ENCODE peak calls at places on chromosome 10, in five cellular contexts. N, J, G, C and Y are unnamed samples.

GRCh38 chr10:95517536-95518454 is 43.4 kb downstream of the SORBS1 start:
- DNase-seq in G (no peak), J (no peak), N (no peak), C (no peak), Y (no peak)

GRCh38 chr10:79088613-79089355 is 20.0 kb downstream of the ZMIZ1 start:
- DNase-seq in J (no peak), G (no peak), C (no peak), N (no peak), Y (no peak)

GRCh38 chr10:75295901-75296441 is 60.2 kb upstream of the COMTD1 start:
- DNase-seq in N (no peak), G (no peak), J (no peak), C (no peak), Y (no peak)

GRCh38 chr10:44552716-44553115 is 167.8 kb upstream of the CXCL12 start:
- DNase-seq in G (no peak), C (no peak), J (no peak), N (no peak), Y (no peak)

GRCh38 chr10:95247200-95247880 is 43.5 kb downstream of the PDLIM1 start:
- DNase-seq in J (no peak), G (no peak), C (no peak), N (peak), Y (no peak)

GRCh38 chr10:128324058-128324457 is 197.8 kb upstream of the MKI67 start:
- DNase-seq in C (peak), G (no peak), N (no peak), J (no peak), Y (no peak)

GRCh38 chr10:21363753-21364104 is 161.8 kb downstream of the SKIDA1 start:
- DNase-seq in J (no peak), G (no peak), C (no peak), N (no peak), Y (no peak)

GRCh38 chr10:7583626-7584025 is 83.1 kb downstream of the ITIH5 start:
- DNase-seq in G (no peak), J (no peak), C (no peak), N (no peak), Y (no peak)

GRCh38 chr10:18829259-18829658 is 170.0 kb downstream of the ARL5B start:
- DNase-seq in N (no peak), C (no peak), J (no peak), G (no peak), Y (no peak)

GRCh38 chr10:58072634-58073033 is 195.1 kb downstream of the IPMK start:
- DNase-seq in J (no peak), C (no peak), G (no peak), N (no peak), Y (no peak)

GRCh38 chr10:125144209-125144608 is 16.2 kb downstream of the CTBP2 start:
- DNase-seq in J (no peak), G (no peak), C (no peak), N (no peak), Y (no peak)

GRCh38 chr10:89219512-89220218 is 12.5 kb upstream of the CH25H start:
- DNase-seq in N (no peak), J (no peak), G (no peak), C (no peak), Y (no peak)

GRCh38 chr10:89221919-89222318 is 14.8 kb upstream of the CH25H start:
- DNase-seq in N (no peak), G (no peak), J (no peak), C (no peak), Y (no peak)

GRCh38 chr10:89228136-89228535 is 21.0 kb upstream of the CH25H start:
- DNase-seq in C (no peak), N (no peak), J (no peak), G (no peak), Y (no peak)

GRCh38 chr10:89228962-89229361 is 21.8 kb upstream of the CH25H start:
- DNase-seq in J (no peak), N (no peak), C (no peak), G (no peak), Y (no peak)

DNA sequence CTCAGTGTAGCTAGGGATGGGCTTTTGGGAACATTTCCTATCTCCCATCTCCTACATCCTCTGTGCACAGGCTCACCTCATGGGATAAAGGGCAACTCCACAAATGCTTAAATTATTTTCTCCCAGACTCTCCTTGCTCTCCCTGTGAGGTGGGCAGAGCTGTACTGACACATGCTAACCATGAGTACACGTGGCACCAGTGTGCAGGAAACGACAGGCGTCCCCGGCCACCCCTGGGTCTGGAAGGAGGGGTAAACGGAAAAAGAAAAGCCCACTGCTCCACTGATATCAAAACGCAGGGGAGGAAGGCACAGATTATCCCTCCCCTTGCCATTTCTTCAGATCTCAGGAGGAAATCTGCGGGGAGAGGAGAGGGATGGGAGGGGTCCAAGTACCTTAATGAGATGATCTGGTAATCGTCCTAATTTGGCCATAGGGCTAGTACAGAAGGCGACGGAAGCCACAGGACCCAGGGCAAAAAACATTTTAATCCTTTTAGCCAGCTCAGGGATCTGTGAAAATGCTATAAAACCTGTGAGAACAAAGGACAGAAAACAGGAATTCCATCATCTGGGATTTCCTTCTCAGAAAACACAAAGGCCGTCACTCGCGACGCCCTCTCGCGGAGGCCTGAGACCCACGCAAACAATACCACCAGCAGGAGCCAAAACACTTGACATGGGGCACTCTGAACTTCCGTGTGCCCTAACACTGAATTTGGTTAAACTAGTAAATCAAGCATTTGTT is 17.8 kb upstream of the CH25H start:
- DNase-seq in G (no peak), C (no peak), J (no peak), N (no peak), Y (no peak)
- TF ChIP-seq CTCF in G (peak), C (no peak), J (peak), N (no peak), Y (no peak)

GRCh38 chr10:34786464-34786863 is 28.6 kb downstream of the PARD3 start:
- DNase-seq in C (no peak), J (no peak), N (peak), G (no peak), Y (no peak)
- TF ChIP-seq CTCF in C (no peak), J (no peak), N (no peak), G (no peak), Y (no peak)

GRCh38 chr10:61629594-61629993 is 33.1 kb upstream of the CABCOCO1 start:
- DNase-seq in N (no peak), J (no peak), G (no peak), C (no peak), Y (no peak)

GRCh38 chr10:61628199-61628874 is 34.4 kb upstream of the CABCOCO1 start:
- DNase-seq in C (no peak), G (no peak), J (no peak), N (peak), Y (no peak)

GRCh38 chr10:61628875-61629513 is 33.7 kb upstream of the CABCOCO1 start:
- DNase-seq in J (no peak), C (no peak), G (no peak), N (peak), Y (no peak)

GRCh38 chr10:61626209-61626608 is 36.5 kb upstream of the CABCOCO1 start:
- DNase-seq in N (no peak), G (no peak), C (no peak), J (no peak), Y (no peak)

DNA sequence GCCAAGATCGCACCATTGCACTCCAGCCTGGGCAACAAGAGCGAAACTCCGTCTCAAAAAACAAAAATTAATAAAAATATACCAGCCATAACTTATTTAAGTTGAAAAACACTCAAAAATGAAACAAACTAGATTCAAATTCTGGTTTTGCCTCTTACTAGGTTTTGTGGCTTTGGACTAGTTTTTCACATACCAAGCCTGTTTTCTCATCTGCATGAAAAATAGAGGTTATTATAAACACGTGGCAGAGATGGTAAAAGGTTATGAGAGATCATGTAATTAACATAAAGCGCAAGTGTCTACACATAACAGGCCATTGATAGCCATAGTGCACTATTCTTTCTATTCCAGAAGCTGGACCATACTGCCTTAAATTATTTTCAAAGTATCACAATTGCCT is 35.5 kb upstream of the CABCOCO1 start:
- DNase-seq in J (no peak), N (peak), G (no peak), C (no peak), Y (no peak)
- TF ChIP-seq CTCF in J (no peak), N (no peak), G (no peak), C (no peak), Y (no peak)

GRCh38 chr10:70683601-70684329 is 11.5 kb downstream of the ADAMTS14 start:
- DNase-seq in J (no peak), C (no peak), G (no peak), N (no peak), Y (no peak)

GRCh38 chr10:70685461-70685911 is 13.2 kb downstream of the ADAMTS14 start:
- DNase-seq in N (no peak), G (no peak), C (no peak), J (no peak), Y (no peak)

GRCh38 chr10:70684374-70684773 is 12.1 kb downstream of the ADAMTS14 start:
- DNase-seq in J (no peak), C (no peak), N (no peak), G (no peak), Y (no peak)

GRCh38 chr10:70682920-70683600 is 10.8 kb downstream of the ADAMTS14 start:
- DNase-seq in N (no peak), G (peak), J (no peak), C (no peak), Y (no peak)

GRCh38 chr10:70684841-70685457 is 12.6 kb downstream of the ADAMTS14 start:
- DNase-seq in C (no peak), J (no peak), N (no peak), G (no peak), Y (no peak)
- TF ChIP-seq CTCF in C (peak), J (no peak), N (peak), G (no peak), Y (no peak)

GRCh38 chr10:60848126-60848525 is 69.8 kb downstream of the CDK1 start:
- DNase-seq in G (no peak), C (no peak), J (no peak), N (peak), Y (no peak)
- TF ChIP-seq CTCF in G (no peak), C (no peak), J (peak), N (peak), Y (no peak)

GRCh38 chr10:52954407-52954806 is 181.8 kb upstream of the MBL2 start:
- DNase-seq in N (no peak), C (no peak), J (no peak), G (no peak), Y (no peak)

GRCh38 chr10:52952391-52953079 is 180.0 kb upstream of the MBL2 start:
- DNase-seq in J (no peak), G (no peak), N (no peak), C (no peak), Y (no peak)

GRCh38 chr10:52949899-52950298 is 177.3 kb upstream of the MBL2 start:
- DNase-seq in N (no peak), J (no peak), G (no peak), C (no peak), Y (no peak)

GRCh38 chr10:52950578-52950977 is 178.0 kb upstream of the MBL2 start:
- DNase-seq in C (no peak), N (no peak), G (no peak), J (no peak), Y (no peak)

DNA sequence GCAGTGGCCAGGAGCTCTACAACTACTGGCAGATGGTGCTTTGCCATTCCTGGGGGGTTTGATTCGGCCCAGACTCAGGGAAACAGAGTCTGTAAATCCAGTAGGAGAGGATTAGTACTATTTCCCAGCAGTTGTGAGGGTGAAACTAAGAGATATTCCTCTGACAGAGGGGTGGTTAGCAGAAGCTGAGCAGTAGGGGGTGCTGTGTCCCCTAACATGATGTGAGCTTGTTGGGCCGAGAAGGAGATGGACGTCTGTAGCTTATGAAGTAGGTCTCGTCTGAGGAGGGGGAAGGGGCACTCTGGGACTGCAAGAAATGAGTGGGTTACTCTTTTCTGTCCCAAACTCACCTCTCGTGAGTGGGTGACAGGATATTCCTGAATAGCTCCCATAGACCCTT is 179.2 kb upstream of the MBL2 start:
- DNase-seq in G (peak), J (no peak), N (peak), C (peak), Y (no peak)
- TF ChIP-seq CTCF in G (peak), J (peak), N (peak), C (peak), Y (peak)

GRCh38 chr10:86520871-86521619 is 547 bp downstream of the WAPL start:
- DNase-seq in C (peak), J (peak), N (peak), G (peak), Y (peak)
- TF ChIP-seq CTCF in C (no peak), J (no peak), N (no peak), G (no peak), Y (no peak)